ENCODE peak calls at places on chromosomes 4 and X, in four cellular contexts. E is PC-3, A is hepatocyte, K is keratinocyte. L is an unnamed sample.
A peak's percentile ranks its signal among the peaks of the same experiment; 100 is the strongest.

GRCh38 chr4:47235721-47236120 is 204.4 kb downstream of the GABRB1 start:
- DNase-seq in E (no peak), A (no peak), K (no peak), L (no peak)

GRCh38 chr4:41409095-41409494 is 128.9 kb upstream of the LIMCH1 start:
- DNase-seq in E (peak; percentile 17), A (no peak), K (no peak), L (no peak)

GRCh38 chr4:44256414-44256813 is 192.2 kb downstream of the KCTD8 start:
- DNase-seq in E (peak; percentile 8), A (no peak), K (no peak), L (no peak)

GRCh38 chr4:140037353-140038030 is 116.5 kb downstream of the MAML3 start:
- DNase-seq in E (peak; percentile 92), A (peak; percentile 64), K (no peak), L (no peak)

GRCh38 chr4:173181769-173182374 is 13.3 kb downstream of the GALNT7 start:
- DNase-seq in E (peak; percentile 77), A (no peak), K (no peak), L (no peak)

GRCh38 chrX:107000013-107000515 is at the start of gene MORC4:
- DNase-seq in E (peak; percentile 82), A (peak; percentile 85), K (peak; percentile 52), L (no peak)

GRCh38 chr4:156638332-156638731 is 333.3 kb downstream of the PDGFC start:
- DNase-seq in E (no peak), A (no peak), K (no peak), L (no peak)

GRCh38 chrX:16992411-16992810 is 46.0 kb downstream of the REPS2 start:
- DNase-seq in E (no peak), A (no peak), K (no peak), L (no peak)

GRCh38 chrX:54640721-54641120 is 110.7 kb downstream of the GNL3L start:
- DNase-seq in E (peak; percentile 6), A (peak; percentile 14), K (no peak), L (no peak)

GRCh38 chr4:133424611-133425010 is 275.5 kb downstream of the PCDH10 start:
- DNase-seq in E (no peak), A (no peak), K (no peak), L (no peak)

GRCh38 chrX:47771473-47771872 is 65.2 kb upstream of the ZNF81 start:
- DNase-seq in E (no peak), A (no peak), K (no peak), L (no peak)

GRCh38 chrX:12910424-12910823 is 4.0 kb downstream of the TLR8 start:
- DNase-seq in E (no peak), A (no peak), K (no peak), L (peak; percentile 21)

GRCh38 chrX:131068945-131069719 is 11.0 kb downstream of the ARHGAP36 start:
- DNase-seq in E (peak; percentile 28), A (peak; percentile 54), K (no peak), L (no peak)

GRCh38 chr4:40388248-40388647 is 53.1 kb downstream of the CHRNA9 start:
- DNase-seq in E (no peak), A (no peak), K (no peak), L (no peak)

GRCh38 chr4:16914208-16914607 is 15.8 kb upstream of the LDB2 start:
- DNase-seq in E (no peak), A (no peak), K (no peak), L (no peak)

GRCh38 chr4:155249036-155249566 is 40.7 kb downstream of the NPY2R start:
- DNase-seq in E (peak; percentile 89), A (no peak), K (no peak), L (no peak)

GRCh38 chr4:146945556-146946374 is at the start of gene TTC29:
- DNase-seq in E (peak; percentile 78), A (peak; percentile 96), K (no peak), L (peak; percentile 4)

GRCh38 chrX:55908685-55909212 is 191.2 kb downstream of the RRAGB start:
- DNase-seq in E (peak; percentile 52), A (peak; percentile 25), K (no peak), L (no peak)

GRCh38 chrX:38375888-38376287 is 23.5 kb downstream of the OTC start:
- DNase-seq in E (peak; percentile 34), A (peak; percentile 13), K (no peak), L (peak; percentile 6)

DNA sequence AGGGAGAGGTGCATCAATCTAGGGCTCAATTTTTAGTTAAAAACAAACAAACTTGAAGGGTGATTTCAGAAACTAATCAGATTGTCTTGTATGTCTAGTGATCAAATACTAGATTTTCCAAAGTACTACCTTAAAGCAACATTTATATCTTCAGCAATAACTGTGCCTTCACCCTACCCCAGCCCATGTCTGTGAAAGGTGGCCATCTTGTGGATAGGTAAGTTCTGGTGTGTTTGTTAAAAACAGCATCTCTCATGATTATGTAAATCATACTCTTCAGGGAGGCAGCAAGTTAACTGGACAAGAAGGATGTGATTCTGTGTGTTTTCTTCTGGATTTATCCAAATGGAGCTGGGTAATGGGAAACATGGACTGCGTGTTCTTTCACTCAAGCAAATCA is 81.4 kb upstream of the ACSL1 start:
- DNase-seq in E (no peak), A (no peak), K (no peak), L (no peak)
- TF ChIP-seq EZH2 in E (no peak), A (no peak), K (no peak), L (no peak)

GRCh38 chr4:122826596-122827257 is at the start of gene FGF2:
- DNase-seq in E (peak; percentile 21), A (peak; percentile 74), K (no peak), L (no peak)
- TF ChIP-seq EZH2 in E (no peak), A (no peak), K (no peak), L (no peak)

GRCh38 chr4:93830090-93830818 is 1.7 kb downstream of the ATOH1 start:
- DNase-seq in E (no peak), A (no peak), K (no peak), L (no peak)
- TF ChIP-seq EZH2 in E (no peak), A (peak; percentile 96), K (no peak), L (no peak)

GRCh38 chr4:56655627-56656345 is 25.3 kb downstream of the HOPX start:
- DNase-seq in E (no peak), A (peak; percentile 31), K (no peak), L (no peak)
- TF ChIP-seq EZH2 in E (no peak), A (no peak), K (no peak), L (no peak)

GRCh38 chr4:8687083-8687482 is 94.5 kb downstream of the CPZ start:
- DNase-seq in E (no peak), A (no peak), K (no peak), L (no peak)

GRCh38 chr4:8690216-8690786 is 97.7 kb downstream of the CPZ start:
- DNase-seq in E (no peak), A (no peak), K (no peak), L (no peak)

GRCh38 chr4:8688908-8689445 is 96.4 kb downstream of the CPZ start:
- DNase-seq in E (no peak), A (no peak), K (no peak), L (no peak)

GRCh38 chr4:8689741-8690140 is 97.2 kb downstream of the CPZ start:
- DNase-seq in E (no peak), A (no peak), K (no peak), L (no peak)

DNA sequence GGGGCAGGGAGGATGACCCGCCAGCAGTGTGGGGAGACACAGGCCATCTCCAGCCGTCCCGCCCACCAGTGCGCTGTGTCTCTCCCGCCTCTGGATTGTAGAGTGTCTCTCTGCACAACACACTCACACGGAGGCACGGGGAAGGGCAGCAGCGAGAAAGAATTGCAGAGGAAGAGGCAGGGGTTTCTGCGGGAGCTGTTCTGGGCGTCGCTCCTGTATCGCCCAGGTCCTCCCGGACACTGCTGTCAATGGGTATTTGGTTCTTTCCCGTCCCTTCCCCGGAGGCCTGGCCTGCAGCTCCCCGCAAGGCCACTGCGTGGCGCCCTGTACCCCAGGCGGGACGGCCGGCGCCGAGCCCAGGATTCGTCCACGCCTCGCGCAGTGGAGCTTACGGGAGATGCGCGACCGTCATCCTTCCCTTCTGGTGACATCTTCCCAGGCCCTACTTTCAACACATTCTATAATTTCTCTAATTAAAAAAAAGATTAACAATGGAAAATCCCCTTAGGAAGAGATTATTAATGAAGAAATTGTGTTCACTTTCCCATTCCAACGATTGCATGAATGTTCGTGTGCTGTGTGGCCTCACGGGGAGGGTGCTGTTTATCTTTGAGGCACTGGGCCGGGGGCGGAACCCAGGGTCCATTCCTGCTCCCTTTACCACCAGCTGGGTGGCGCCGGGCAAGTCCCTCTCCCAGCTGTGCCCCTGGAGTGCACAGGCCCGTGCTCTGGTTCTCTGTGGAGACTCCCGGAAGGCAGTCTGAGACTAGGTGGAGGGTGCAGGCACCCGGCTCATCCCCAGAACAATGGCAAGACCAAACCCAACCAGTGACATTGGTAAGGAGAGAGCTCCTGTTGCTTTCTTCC is 95.7 kb downstream of the CPZ start:
- DNase-seq in E (peak; percentile 8), A (peak; percentile 65), K (no peak), L (no peak)
- TF ChIP-seq EZH2 in E (no peak), A (no peak), K (no peak), L (no peak)

DNA sequence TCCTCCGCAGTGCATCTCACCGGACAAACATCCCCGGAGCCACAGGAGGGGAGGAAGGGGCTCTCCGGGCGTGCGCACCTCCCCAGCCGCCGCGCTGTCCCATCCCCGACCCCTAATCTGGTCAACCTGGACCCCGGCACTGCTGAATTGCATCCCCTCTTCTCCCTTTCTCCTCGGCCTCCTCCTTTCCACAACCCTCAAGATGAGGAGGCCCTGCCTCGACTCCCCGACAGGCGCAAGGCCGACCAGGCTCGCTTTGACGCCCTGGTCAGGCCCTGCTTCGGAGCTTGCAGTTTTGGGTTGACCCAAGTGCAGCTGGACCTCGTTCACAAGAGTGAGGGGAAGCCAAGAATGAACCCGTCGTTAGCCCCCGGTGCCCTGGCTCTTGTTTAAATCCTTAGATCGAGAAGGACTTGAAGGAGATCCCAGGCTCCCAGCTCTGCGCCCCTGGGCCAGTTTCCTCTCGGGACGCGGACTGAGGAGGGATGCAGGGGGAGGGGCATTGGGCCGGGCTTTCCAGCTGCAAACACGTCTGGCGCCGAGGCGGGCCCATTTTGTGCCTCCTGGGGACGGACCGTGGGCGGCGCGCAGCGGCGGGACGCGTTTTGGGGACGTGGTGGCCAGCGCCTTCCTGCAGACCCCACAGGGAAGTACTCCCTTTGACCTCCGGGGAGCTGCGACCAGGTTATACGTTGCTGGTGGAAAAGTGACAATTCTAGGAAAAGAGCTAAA is 2.5 kb downstream of the PDGFRA start:
- DNase-seq in E (no peak), A (peak; percentile 68), K (no peak), L (no peak)
- TF ChIP-seq EZH2 in E (no peak), A (peak; percentile 41), K (no peak), L (no peak)

GRCh38 chr4:3787489-3788365 is 21.5 kb downstream of the ADRA2C start:
- DNase-seq in E (no peak), A (no peak), K (no peak), L (no peak)
- TF ChIP-seq EZH2 in E (no peak), A (no peak), K (no peak), L (no peak)